ENCODE peak calls at places on chromosomes 13 and 19, in five cellular contexts. U, E, B, V and M are unnamed samples.

GRCh38 chr13:30572859-30573275 is 44.9 kb upstream of the USPL1 start:
- DNase-seq in E (no peak), U (peak; percentile 72), B (no peak), V (no peak), M (no peak)

GRCh38 chr19:29489182-29489951 is 36.4 kb upstream of the VSTM2B start:
- DNase-seq in U (no peak), V (no peak), E (no peak), B (peak; percentile 20), M (no peak)

GRCh38 chr19:12769689-12770088 is 5.7 kb downstream of the HOOK2 start:
- DNase-seq in B (peak; percentile 74), V (no peak), E (peak; percentile 96), U (no peak), M (no peak)

GRCh38 chr13:40672310-40673060 is 6.0 kb upstream of the FOXO1 start:
- DNase-seq in U (peak; percentile 69), E (no peak), V (no peak), B (no peak), M (no peak)

GRCh38 chr19:1170938-1171754 is 2.9 kb downstream of the SBNO2 start:
- DNase-seq in B (no peak), U (no peak), V (no peak), E (no peak), M (no peak)

GRCh38 chr13:111281751-111282311 is 38.6 kb upstream of the TEX29 start:
- DNase-seq in V (no peak), E (no peak), U (peak; percentile 75), B (no peak), M (no peak)

GRCh38 chr13:45807520-45808099 is 43.9 kb downstream of the SIAH3 start:
- DNase-seq in B (no peak), E (no peak), V (no peak), U (peak; percentile 70), M (no peak)

GRCh38 chr19:33300016-33300981 is 2.0 kb downstream of the CEBPA start:
- DNase-seq in E (peak; percentile 10), B (peak; percentile 33), U (no peak), V (no peak), M (no peak)

GRCh38 chr13:106561551-106562170 is 6.3 kb downstream of the ARGLU1 start:
- DNase-seq in E (no peak), U (peak; percentile 38), B (no peak), V (no peak), M (no peak)

GRCh38 chr19:10724573-10725071 is 6.7 kb downstream of the DNM2 start:
- DNase-seq in U (no peak), V (no peak), B (no peak), E (no peak), M (no peak)

GRCh38 chr19:29564574-29565005 is 38.8 kb downstream of the VSTM2B start:
- DNase-seq in E (no peak), V (no peak), U (no peak), B (no peak), M (no peak)

GRCh38 chr19:45141203-45141900 is 19.4 kb downstream of the NKPD1 start:
- DNase-seq in U (no peak), V (no peak), E (no peak), B (no peak), M (no peak)

GRCh38 chr13:114149774-114150740 is 17.6 kb upstream of the RASA3 start:
- DNase-seq in V (no peak), U (no peak), E (peak; percentile 9), B (no peak), M (no peak)

GRCh38 chr13:35599385-35599784 is 122.9 kb upstream of the MAB21L1 start:
- DNase-seq in V (no peak), U (peak; percentile 3), B (no peak), E (no peak), M (no peak)

GRCh38 chr19:55482967-55483671 is 1.9 kb upstream of the NAT14 start:
- DNase-seq in V (no peak), U (no peak), E (no peak), B (no peak), M (no peak)

GRCh38 chr19:51783373-51783772 is 11.6 kb upstream of the FPR3 start:
- DNase-seq in B (no peak), E (no peak), U (peak; percentile 63), V (no peak), M (no peak)
- TF ChIP-seq CTCF in B (no peak), E (peak; percentile 40), U (peak; percentile 41), V (no peak), M (no peak)

GRCh38 chr19:2724148-2724557 is 3.0 kb upstream of the DIRAS1 start:
- DNase-seq in V (no peak), U (no peak), E (no peak), B (no peak), M (no peak)
- TF ChIP-seq CTCF in V (no peak), U (no peak), E (no peak), B (no peak), M (no peak)

DNA sequence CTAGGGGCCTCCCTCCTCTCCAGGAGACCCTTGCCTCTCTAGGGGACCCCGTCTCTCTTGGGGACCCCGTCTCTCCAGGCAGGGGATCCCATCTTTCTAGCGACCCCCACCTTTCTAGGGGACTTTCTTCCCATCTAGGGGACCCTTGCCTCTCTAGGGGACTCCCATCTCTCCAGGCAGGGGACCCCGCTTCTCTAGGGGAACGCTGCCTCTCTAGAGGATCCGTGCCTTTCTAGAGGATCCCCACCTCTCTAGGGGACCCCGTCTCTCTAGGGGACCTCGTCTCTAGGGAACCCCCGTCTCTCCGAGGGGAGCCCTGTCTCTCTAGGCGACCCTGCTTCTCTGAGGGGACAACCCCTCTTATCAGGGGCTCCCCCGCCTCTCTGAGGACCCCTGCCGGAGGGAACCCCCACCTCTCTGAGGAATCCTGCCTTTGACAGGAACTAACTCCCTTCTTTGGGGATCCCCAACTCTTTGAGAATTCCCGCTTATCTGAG is 19.1 kb upstream of the GATAD2A start:
- DNase-seq in E (no peak), U (no peak), B (no peak), V (no peak), M (no peak)
- TF ChIP-seq CTCF in E (peak; percentile 12), U (peak; percentile 21), B (no peak), V (no peak), M (no peak)

GRCh38 chr19:40806385-40807146 is 7.6 kb downstream of the EGLN2 start:
- DNase-seq in U (peak; percentile 97), E (peak; percentile 70), B (peak; percentile 82), V (peak; percentile 91), M (peak; percentile 97)
- TF ChIP-seq CTCF in U (peak; percentile 94), E (peak; percentile 39), B (peak; percentile 62), V (peak; percentile 91), M (peak; percentile 98)

GRCh38 chr19:17677002-17677401 is 11.2 kb downstream of the UNC13A start:
- DNase-seq in E (no peak), B (no peak), V (no peak), U (no peak), M (no peak)
- TF ChIP-seq CTCF in E (peak; percentile 29), B (no peak), V (peak; percentile 7), U (no peak), M (no peak)

GRCh38 chr19:7917292-7918061 is 2.7 kb upstream of the SNAPC2 start:
- DNase-seq in V (no peak), B (no peak), U (peak; percentile 56), E (no peak), M (no peak)
- TF ChIP-seq CTCF in V (peak; percentile 65), B (no peak), U (peak; percentile 42), E (peak; percentile 1), M (peak; percentile 61)

GRCh38 chr19:42178791-42179500 is 38.5 kb downstream of the DEDD2 start:
- DNase-seq in E (no peak), U (no peak), B (no peak), V (no peak), M (no peak)
- TF ChIP-seq CTCF in E (peak; percentile 32), U (peak; percentile 48), B (no peak), V (no peak), M (peak; percentile 32)

DNA sequence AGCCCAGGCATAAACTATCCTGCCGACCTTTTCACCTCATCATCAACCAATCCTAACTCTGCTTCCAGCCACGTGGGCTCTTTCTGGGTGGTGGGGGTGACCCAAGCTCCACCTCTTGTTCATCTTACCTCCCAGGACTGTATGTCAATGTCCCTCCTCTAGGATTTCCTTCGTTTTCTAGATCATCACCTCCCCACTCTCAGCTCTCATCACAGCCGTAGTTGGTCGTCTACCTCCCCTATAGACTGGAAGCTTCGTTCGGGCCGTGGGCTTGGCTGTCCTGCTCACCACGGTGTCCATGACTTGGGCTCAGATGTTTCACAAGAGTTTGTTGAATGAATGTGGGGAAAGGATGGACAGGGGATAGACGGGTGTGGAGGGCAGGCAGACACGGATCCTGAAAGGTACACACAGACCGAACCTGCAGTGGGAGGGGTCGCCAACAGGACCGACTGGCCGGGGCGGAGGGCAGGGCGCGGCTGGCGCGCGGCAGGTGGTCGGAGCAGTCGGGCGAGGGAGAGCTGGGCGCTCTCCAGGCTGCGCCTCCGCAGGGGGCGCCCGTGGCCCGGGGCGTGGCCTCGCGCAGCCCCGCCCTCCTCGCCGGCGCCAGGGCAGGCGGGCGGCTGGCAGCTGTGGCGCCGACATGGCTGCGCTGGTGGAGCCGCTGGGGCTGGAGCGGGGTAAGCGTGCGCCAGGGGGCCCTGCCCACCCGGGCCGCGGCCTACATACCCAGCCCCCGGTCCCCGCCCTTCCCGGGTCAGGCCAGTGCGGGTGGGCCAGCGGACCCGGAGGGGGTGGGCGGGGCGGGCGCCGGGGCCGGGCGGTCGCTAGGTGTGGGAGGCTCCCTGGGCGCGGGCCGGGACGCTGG is at the start of gene LIN7B:
- DNase-seq in B (no peak), V (peak; percentile 47), E (peak; percentile 85), U (peak; percentile 51), M (peak; percentile 92)
- TF ChIP-seq CTCF in B (peak; percentile 21), V (peak; percentile 43), E (peak; percentile 43), U (no peak), M (peak; percentile 55)

GRCh38 chr13:60327551-60327950 is 69.5 kb upstream of the TDRD3 start:
- DNase-seq in U (no peak), V (no peak), B (no peak), E (no peak), M (no peak)

GRCh38 chr13:60328073-60328472 is 68.9 kb upstream of the TDRD3 start:
- DNase-seq in V (no peak), U (peak; percentile 9), B (no peak), E (no peak), M (no peak)

GRCh38 chr13:60331249-60332012 is 65.6 kb upstream of the TDRD3 start:
- DNase-seq in B (no peak), U (no peak), V (no peak), E (no peak), M (no peak)

GRCh38 chr13:60326273-60326672 is 70.7 kb upstream of the TDRD3 start:
- DNase-seq in B (no peak), U (no peak), V (no peak), E (no peak), M (no peak)

GRCh38 chr13:60329221-60329983 is 67.6 kb upstream of the TDRD3 start:
- DNase-seq in E (no peak), B (peak; percentile 32), U (peak; percentile 55), V (no peak), M (no peak)
- TF ChIP-seq CTCF in E (peak; percentile 52), B (no peak), U (peak; percentile 47), V (peak; percentile 8), M (peak; percentile 70)